ENCODE peak calls at places on chromosomes 3 and 15, in eight cellular contexts. J is kidney glomerular epithelial cell; I is adipocyte; M is activated CD8-positive, alpha-beta memory T cell treated with anti-CD3 and anti-CD28 coated beads for 4 hours; F is neural crest cell; Z is hypothalamus; S is body of pancreas; K is B cell. Q is an unnamed sample.

GRCh38 chr15:98785796-98786581 is 137.7 kb downstream of the IGF1R start:
- DNase-seq in M (no peak), K (no peak), F (no peak), I (no peak), S (peak; percentile 54), J (no peak), Z (no peak), Q (peak; percentile 77)

GRCh38 chr3:187852842-187853727 is 107.8 kb upstream of the BCL6 start:
- DNase-seq in J (no peak), S (no peak), F (no peak), I (no peak), Z (no peak), M (no peak), K (no peak), Q (no peak)

GRCh38 chr3:32910954-32911353 is 40.5 kb upstream of the CCR4 start:
- DNase-seq in M (no peak), F (no peak), S (no peak), I (peak; percentile 69), Z (no peak), K (no peak), J (no peak), Q (no peak)

GRCh38 chr15:80455668-80456442 is 51.7 kb downstream of the ARNT2 start:
- DNase-seq in J (peak; percentile 90), F (peak; percentile 57), S (peak; percentile 69), I (peak; percentile 95), Z (peak; percentile 22), K (peak; percentile 74), M (peak; percentile 13), Q (peak; percentile 80)

GRCh38 chr3:159158213-159158612 is 356.4 kb downstream of the MFSD1 start:
- DNase-seq in Z (no peak), I (no peak), M (no peak), F (no peak), K (no peak), J (no peak), S (no peak), Q (no peak)

GRCh38 chr3:152392474-152392873 is 123.7 kb downstream of the MBNL1 start:
- DNase-seq in I (no peak), K (no peak), M (no peak), S (no peak), J (no peak), F (no peak), Z (no peak), Q (no peak)

GRCh38 chr3:57977755-57978715 is 30.2 kb upstream of the FLNB start:
- DNase-seq in F (no peak), S (no peak), I (no peak), M (no peak), J (peak; percentile 37), Z (no peak), K (no peak), Q (no peak)

GRCh38 chr3:49158108-49158709 is 7.9 kb downstream of the CCDC71 start:
- DNase-seq in J (peak; percentile 18), F (peak; percentile 17), K (peak; percentile 60), Z (no peak), S (peak; percentile 43), M (peak; percentile 30), I (no peak), Q (no peak)

GRCh38 chr3:194031867-194032635 is 103.9 kb upstream of the HES1 start:
- DNase-seq in K (no peak), Z (no peak), J (peak; percentile 32), M (no peak), F (no peak), I (no peak), S (no peak), Q (no peak)